ENCODE peak calls at places on chromosomes 2 and 18, in eight cellular contexts. One of them, this sample, is unnamed.

GRCh38 chr2:69985684-69986083 is 24.3 kb upstream of the ASPRV1 start:
- DNase-seq in activated CD8-positive, alpha-beta memory T cell treated with anti-CD3 and anti-CD28 coated beads for 24 hours: no peak
- DNase-seq in mesenchymal stem cell: no peak
- DNase-seq in stimulated activated CD4-positive, alpha-beta T cell treated with anti-CD3 and anti-CD28 coated beads, TNF-alpha, amount 100 ng/mL, for 1 hour: no peak
- DNase-seq in AG09319: no peak
- DNase-seq in AG08395: no peak
- DNase-seq in activated CD4-positive, alpha-beta T cell treated with anti-CD3 and anti-CD28 coated beads, Interleukin-2, amount 50 U/mL, for 4 hours: no peak
- DNase-seq in NCI-H774: no peak
- DNase-seq in this sample: peak

GRCh38 chr2:26840937-26841610 is 6.9 kb upstream of the DPYSL5 start:
- DNase-seq in mesenchymal stem cell: no peak
- DNase-seq in activated CD8-positive, alpha-beta memory T cell treated with anti-CD3 and anti-CD28 coated beads for 24 hours: no peak
- DNase-seq in stimulated activated CD4-positive, alpha-beta T cell treated with anti-CD3 and anti-CD28 coated beads, TNF-alpha, amount 100 ng/mL, for 1 hour: no peak
- DNase-seq in NCI-H774: no peak
- DNase-seq in AG08395: no peak
- DNase-seq in activated CD4-positive, alpha-beta T cell treated with anti-CD3 and anti-CD28 coated beads, Interleukin-2, amount 50 U/mL, for 4 hours: no peak
- DNase-seq in AG09319: no peak
- DNase-seq in this sample: no peak

GRCh38 chr18:42183746-42184145 is 228.7 kb downstream of the PIK3C3 start:
- DNase-seq in AG08395: peak
- DNase-seq in mesenchymal stem cell: peak
- DNase-seq in AG09319: no peak
- DNase-seq in activated CD4-positive, alpha-beta T cell treated with anti-CD3 and anti-CD28 coated beads, Interleukin-2, amount 50 U/mL, for 4 hours: no peak
- DNase-seq in stimulated activated CD4-positive, alpha-beta T cell treated with anti-CD3 and anti-CD28 coated beads, TNF-alpha, amount 100 ng/mL, for 1 hour: no peak
- DNase-seq in NCI-H774: no peak
- DNase-seq in activated CD8-positive, alpha-beta memory T cell treated with anti-CD3 and anti-CD28 coated beads for 24 hours: no peak
- DNase-seq in this sample: peak

GRCh38 chr2:216539791-216540241 is 41.2 kb downstream of the RPL37A start:
- DNase-seq in activated CD8-positive, alpha-beta memory T cell treated with anti-CD3 and anti-CD28 coated beads for 24 hours: no peak
- DNase-seq in NCI-H774: peak
- DNase-seq in stimulated activated CD4-positive, alpha-beta T cell treated with anti-CD3 and anti-CD28 coated beads, TNF-alpha, amount 100 ng/mL, for 1 hour: no peak
- DNase-seq in mesenchymal stem cell: no peak
- DNase-seq in activated CD4-positive, alpha-beta T cell treated with anti-CD3 and anti-CD28 coated beads, Interleukin-2, amount 50 U/mL, for 4 hours: no peak
- DNase-seq in AG08395: no peak
- DNase-seq in AG09319: no peak
- DNase-seq in this sample: no peak

GRCh38 chr2:154233231-154233630 is 361.5 kb downstream of the GALNT13 start:
- DNase-seq in mesenchymal stem cell: no peak
- DNase-seq in stimulated activated CD4-positive, alpha-beta T cell treated with anti-CD3 and anti-CD28 coated beads, TNF-alpha, amount 100 ng/mL, for 1 hour: no peak
- DNase-seq in activated CD8-positive, alpha-beta memory T cell treated with anti-CD3 and anti-CD28 coated beads for 24 hours: no peak
- DNase-seq in NCI-H774: no peak
- DNase-seq in activated CD4-positive, alpha-beta T cell treated with anti-CD3 and anti-CD28 coated beads, Interleukin-2, amount 50 U/mL, for 4 hours: no peak
- DNase-seq in AG08395: no peak
- DNase-seq in AG09319: no peak
- DNase-seq in this sample: no peak

GRCh38 chr2:240997856-240998705 is at the start of gene SNED1:
- DNase-seq in mesenchymal stem cell: peak
- DNase-seq in NCI-H774: peak
- DNase-seq in stimulated activated CD4-positive, alpha-beta T cell treated with anti-CD3 and anti-CD28 coated beads, TNF-alpha, amount 100 ng/mL, for 1 hour: no peak
- DNase-seq in activated CD8-positive, alpha-beta memory T cell treated with anti-CD3 and anti-CD28 coated beads for 24 hours: peak
- DNase-seq in activated CD4-positive, alpha-beta T cell treated with anti-CD3 and anti-CD28 coated beads, Interleukin-2, amount 50 U/mL, for 4 hours: peak
- DNase-seq in AG09319: peak
- DNase-seq in AG08395: peak
- DNase-seq in this sample: peak

GRCh38 chr2:1024981-1025380 is 74.3 kb downstream of the SNTG2 start:
- DNase-seq in activated CD4-positive, alpha-beta T cell treated with anti-CD3 and anti-CD28 coated beads, Interleukin-2, amount 50 U/mL, for 4 hours: no peak
- DNase-seq in stimulated activated CD4-positive, alpha-beta T cell treated with anti-CD3 and anti-CD28 coated beads, TNF-alpha, amount 100 ng/mL, for 1 hour: no peak
- DNase-seq in AG08395: peak
- DNase-seq in AG09319: no peak
- DNase-seq in NCI-H774: no peak
- DNase-seq in activated CD8-positive, alpha-beta memory T cell treated with anti-CD3 and anti-CD28 coated beads for 24 hours: no peak
- DNase-seq in mesenchymal stem cell: no peak
- DNase-seq in this sample: peak

GRCh38 chr18:25503567-25504081 is 151.7 kb upstream of the ZNF521 start:
- DNase-seq in activated CD4-positive, alpha-beta T cell treated with anti-CD3 and anti-CD28 coated beads, Interleukin-2, amount 50 U/mL, for 4 hours: no peak
- DNase-seq in AG08395: peak
- DNase-seq in AG09319: peak
- DNase-seq in activated CD8-positive, alpha-beta memory T cell treated with anti-CD3 and anti-CD28 coated beads for 24 hours: no peak
- DNase-seq in stimulated activated CD4-positive, alpha-beta T cell treated with anti-CD3 and anti-CD28 coated beads, TNF-alpha, amount 100 ng/mL, for 1 hour: no peak
- DNase-seq in mesenchymal stem cell: peak
- DNase-seq in NCI-H774: no peak
- DNase-seq in this sample: peak

GRCh38 chr2:8576525-8577157 is 105.2 kb upstream of the ID2 start:
- DNase-seq in NCI-H774: no peak
- DNase-seq in stimulated activated CD4-positive, alpha-beta T cell treated with anti-CD3 and anti-CD28 coated beads, TNF-alpha, amount 100 ng/mL, for 1 hour: no peak
- DNase-seq in AG09319: no peak
- DNase-seq in mesenchymal stem cell: no peak
- DNase-seq in activated CD8-positive, alpha-beta memory T cell treated with anti-CD3 and anti-CD28 coated beads for 24 hours: peak
- DNase-seq in activated CD4-positive, alpha-beta T cell treated with anti-CD3 and anti-CD28 coated beads, Interleukin-2, amount 50 U/mL, for 4 hours: no peak
- DNase-seq in AG08395: no peak
- DNase-seq in this sample: no peak

GRCh38 chr2:29628078-29628765 is 293.2 kb downstream of the ALK start:
- DNase-seq in AG09319: no peak
- DNase-seq in mesenchymal stem cell: no peak
- DNase-seq in AG08395: no peak
- DNase-seq in NCI-H774: no peak
- DNase-seq in stimulated activated CD4-positive, alpha-beta T cell treated with anti-CD3 and anti-CD28 coated beads, TNF-alpha, amount 100 ng/mL, for 1 hour: no peak
- DNase-seq in activated CD4-positive, alpha-beta T cell treated with anti-CD3 and anti-CD28 coated beads, Interleukin-2, amount 50 U/mL, for 4 hours: no peak
- DNase-seq in activated CD8-positive, alpha-beta memory T cell treated with anti-CD3 and anti-CD28 coated beads for 24 hours: no peak
- DNase-seq in this sample: peak

GRCh38 chr2:222797308-222797707 is 63.5 kb upstream of the ACSL3 start:
- DNase-seq in AG09319: peak
- DNase-seq in stimulated activated CD4-positive, alpha-beta T cell treated with anti-CD3 and anti-CD28 coated beads, TNF-alpha, amount 100 ng/mL, for 1 hour: no peak
- DNase-seq in activated CD8-positive, alpha-beta memory T cell treated with anti-CD3 and anti-CD28 coated beads for 24 hours: no peak
- DNase-seq in AG08395: peak
- DNase-seq in activated CD4-positive, alpha-beta T cell treated with anti-CD3 and anti-CD28 coated beads, Interleukin-2, amount 50 U/mL, for 4 hours: no peak
- DNase-seq in mesenchymal stem cell: peak
- DNase-seq in NCI-H774: no peak
- DNase-seq in this sample: peak

GRCh38 chr2:139122711-139123158 is 342.5 kb upstream of the NXPH2 start:
- DNase-seq in activated CD4-positive, alpha-beta T cell treated with anti-CD3 and anti-CD28 coated beads, Interleukin-2, amount 50 U/mL, for 4 hours: no peak
- DNase-seq in stimulated activated CD4-positive, alpha-beta T cell treated with anti-CD3 and anti-CD28 coated beads, TNF-alpha, amount 100 ng/mL, for 1 hour: no peak
- DNase-seq in activated CD8-positive, alpha-beta memory T cell treated with anti-CD3 and anti-CD28 coated beads for 24 hours: no peak
- DNase-seq in NCI-H774: no peak
- DNase-seq in AG09319: no peak
- DNase-seq in mesenchymal stem cell: peak
- DNase-seq in AG08395: no peak
- DNase-seq in this sample: peak

GRCh38 chr2:70702711-70703395 is 65.1 kb downstream of the ADD2 start:
- DNase-seq in mesenchymal stem cell: no peak
- DNase-seq in AG08395: no peak
- DNase-seq in AG09319: no peak
- DNase-seq in NCI-H774: no peak
- DNase-seq in activated CD4-positive, alpha-beta T cell treated with anti-CD3 and anti-CD28 coated beads, Interleukin-2, amount 50 U/mL, for 4 hours: no peak
- DNase-seq in activated CD8-positive, alpha-beta memory T cell treated with anti-CD3 and anti-CD28 coated beads for 24 hours: peak
- DNase-seq in stimulated activated CD4-positive, alpha-beta T cell treated with anti-CD3 and anti-CD28 coated beads, TNF-alpha, amount 100 ng/mL, for 1 hour: no peak
- DNase-seq in this sample: no peak

GRCh38 chr2:50004667-50005066 is 850.4 kb upstream of the FSHR start:
- DNase-seq in AG09319: no peak
- DNase-seq in stimulated activated CD4-positive, alpha-beta T cell treated with anti-CD3 and anti-CD28 coated beads, TNF-alpha, amount 100 ng/mL, for 1 hour: no peak
- DNase-seq in AG08395: no peak
- DNase-seq in activated CD4-positive, alpha-beta T cell treated with anti-CD3 and anti-CD28 coated beads, Interleukin-2, amount 50 U/mL, for 4 hours: no peak
- DNase-seq in activated CD8-positive, alpha-beta memory T cell treated with anti-CD3 and anti-CD28 coated beads for 24 hours: no peak
- DNase-seq in NCI-H774: no peak
- DNase-seq in mesenchymal stem cell: no peak
- DNase-seq in this sample: no peak

GRCh38 chr2:119674711-119675500 is 4.1 kb upstream of the TMEM177 start:
- DNase-seq in AG08395: no peak
- DNase-seq in NCI-H774: no peak
- DNase-seq in activated CD8-positive, alpha-beta memory T cell treated with anti-CD3 and anti-CD28 coated beads for 24 hours: no peak
- DNase-seq in activated CD4-positive, alpha-beta T cell treated with anti-CD3 and anti-CD28 coated beads, Interleukin-2, amount 50 U/mL, for 4 hours: no peak
- DNase-seq in AG09319: no peak
- DNase-seq in stimulated activated CD4-positive, alpha-beta T cell treated with anti-CD3 and anti-CD28 coated beads, TNF-alpha, amount 100 ng/mL, for 1 hour: no peak
- DNase-seq in mesenchymal stem cell: no peak
- DNase-seq in this sample: no peak

GRCh38 chr2:107313316-107313715 is 427.3 kb upstream of the ST6GAL2 start:
- DNase-seq in stimulated activated CD4-positive, alpha-beta T cell treated with anti-CD3 and anti-CD28 coated beads, TNF-alpha, amount 100 ng/mL, for 1 hour: no peak
- DNase-seq in activated CD4-positive, alpha-beta T cell treated with anti-CD3 and anti-CD28 coated beads, Interleukin-2, amount 50 U/mL, for 4 hours: no peak
- DNase-seq in NCI-H774: no peak
- DNase-seq in AG08395: no peak
- DNase-seq in AG09319: no peak
- DNase-seq in mesenchymal stem cell: no peak
- DNase-seq in activated CD8-positive, alpha-beta memory T cell treated with anti-CD3 and anti-CD28 coated beads for 24 hours: no peak
- DNase-seq in this sample: no peak

GRCh38 chr2:47437287-47437686 is 34.3 kb downstream of the MSH2 start:
- DNase-seq in stimulated activated CD4-positive, alpha-beta T cell treated with anti-CD3 and anti-CD28 coated beads, TNF-alpha, amount 100 ng/mL, for 1 hour: no peak
- DNase-seq in activated CD4-positive, alpha-beta T cell treated with anti-CD3 and anti-CD28 coated beads, Interleukin-2, amount 50 U/mL, for 4 hours: no peak
- DNase-seq in NCI-H774: no peak
- DNase-seq in AG09319: peak
- DNase-seq in activated CD8-positive, alpha-beta memory T cell treated with anti-CD3 and anti-CD28 coated beads for 24 hours: no peak
- DNase-seq in mesenchymal stem cell: peak
- DNase-seq in AG08395: peak
- DNase-seq in this sample: peak

GRCh38 chr2:33577660-33578059 is 21.4 kb downstream of the FAM98A start:
- DNase-seq in AG09319: no peak
- DNase-seq in NCI-H774: no peak
- DNase-seq in AG08395: peak
- DNase-seq in stimulated activated CD4-positive, alpha-beta T cell treated with anti-CD3 and anti-CD28 coated beads, TNF-alpha, amount 100 ng/mL, for 1 hour: no peak
- DNase-seq in mesenchymal stem cell: peak
- DNase-seq in activated CD8-positive, alpha-beta memory T cell treated with anti-CD3 and anti-CD28 coated beads for 24 hours: no peak
- DNase-seq in activated CD4-positive, alpha-beta T cell treated with anti-CD3 and anti-CD28 coated beads, Interleukin-2, amount 50 U/mL, for 4 hours: no peak
- DNase-seq in this sample: peak

GRCh38 chr18:36769172-36769571 is 59.6 kb downstream of the TPGS2 start:
- DNase-seq in NCI-H774: no peak
- DNase-seq in AG09319: no peak
- DNase-seq in stimulated activated CD4-positive, alpha-beta T cell treated with anti-CD3 and anti-CD28 coated beads, TNF-alpha, amount 100 ng/mL, for 1 hour: no peak
- DNase-seq in AG08395: no peak
- DNase-seq in mesenchymal stem cell: no peak
- DNase-seq in activated CD8-positive, alpha-beta memory T cell treated with anti-CD3 and anti-CD28 coated beads for 24 hours: no peak
- DNase-seq in activated CD4-positive, alpha-beta T cell treated with anti-CD3 and anti-CD28 coated beads, Interleukin-2, amount 50 U/mL, for 4 hours: no peak
- DNase-seq in this sample: peak

GRCh38 chr2:128058114-128058513 is 30.3 kb upstream of the SAP130 start:
- DNase-seq in AG08395: no peak
- DNase-seq in activated CD4-positive, alpha-beta T cell treated with anti-CD3 and anti-CD28 coated beads, Interleukin-2, amount 50 U/mL, for 4 hours: no peak
- DNase-seq in stimulated activated CD4-positive, alpha-beta T cell treated with anti-CD3 and anti-CD28 coated beads, TNF-alpha, amount 100 ng/mL, for 1 hour: no peak
- DNase-seq in NCI-H774: no peak
- DNase-seq in activated CD8-positive, alpha-beta memory T cell treated with anti-CD3 and anti-CD28 coated beads for 24 hours: no peak
- DNase-seq in mesenchymal stem cell: no peak
- DNase-seq in AG09319: no peak
- DNase-seq in this sample: no peak

GRCh38 chr2:240932001-240932723 is 26.0 kb downstream of the CROCC2 start:
- DNase-seq in mesenchymal stem cell: no peak
- DNase-seq in NCI-H774: no peak
- DNase-seq in stimulated activated CD4-positive, alpha-beta T cell treated with anti-CD3 and anti-CD28 coated beads, TNF-alpha, amount 100 ng/mL, for 1 hour: no peak
- DNase-seq in activated CD4-positive, alpha-beta T cell treated with anti-CD3 and anti-CD28 coated beads, Interleukin-2, amount 50 U/mL, for 4 hours: no peak
- DNase-seq in AG09319: no peak
- DNase-seq in activated CD8-positive, alpha-beta memory T cell treated with anti-CD3 and anti-CD28 coated beads for 24 hours: peak
- DNase-seq in AG08395: no peak
- DNase-seq in this sample: no peak

GRCh38 chr18:45164551-45164950 is 450.7 kb upstream of the SLC14A2 start:
- DNase-seq in NCI-H774: no peak
- DNase-seq in activated CD4-positive, alpha-beta T cell treated with anti-CD3 and anti-CD28 coated beads, Interleukin-2, amount 50 U/mL, for 4 hours: no peak
- DNase-seq in activated CD8-positive, alpha-beta memory T cell treated with anti-CD3 and anti-CD28 coated beads for 24 hours: no peak
- DNase-seq in AG09319: peak
- DNase-seq in stimulated activated CD4-positive, alpha-beta T cell treated with anti-CD3 and anti-CD28 coated beads, TNF-alpha, amount 100 ng/mL, for 1 hour: no peak
- DNase-seq in mesenchymal stem cell: no peak
- DNase-seq in AG08395: peak
- DNase-seq in this sample: peak

GRCh38 chr2:236993799-236994198 is 91.9 kb upstream of the COPS8 start:
- DNase-seq in NCI-H774: no peak
- DNase-seq in AG08395: no peak
- DNase-seq in activated CD8-positive, alpha-beta memory T cell treated with anti-CD3 and anti-CD28 coated beads for 24 hours: no peak
- DNase-seq in AG09319: no peak
- DNase-seq in mesenchymal stem cell: no peak
- DNase-seq in stimulated activated CD4-positive, alpha-beta T cell treated with anti-CD3 and anti-CD28 coated beads, TNF-alpha, amount 100 ng/mL, for 1 hour: no peak
- DNase-seq in activated CD4-positive, alpha-beta T cell treated with anti-CD3 and anti-CD28 coated beads, Interleukin-2, amount 50 U/mL, for 4 hours: no peak
- DNase-seq in this sample: no peak

GRCh38 chr2:44168684-44169154 is at the start of gene PPM1B:
- DNase-seq in AG09319: no peak
- DNase-seq in mesenchymal stem cell: no peak
- DNase-seq in NCI-H774: no peak
- DNase-seq in activated CD4-positive, alpha-beta T cell treated with anti-CD3 and anti-CD28 coated beads, Interleukin-2, amount 50 U/mL, for 4 hours: peak
- DNase-seq in stimulated activated CD4-positive, alpha-beta T cell treated with anti-CD3 and anti-CD28 coated beads, TNF-alpha, amount 100 ng/mL, for 1 hour: peak
- DNase-seq in activated CD8-positive, alpha-beta memory T cell treated with anti-CD3 and anti-CD28 coated beads for 24 hours: peak
- DNase-seq in AG08395: no peak
- DNase-seq in this sample: no peak

GRCh38 chr2:8132371-8132831 is 549.5 kb upstream of the ID2 start:
- DNase-seq in mesenchymal stem cell: peak
- DNase-seq in stimulated activated CD4-positive, alpha-beta T cell treated with anti-CD3 and anti-CD28 coated beads, TNF-alpha, amount 100 ng/mL, for 1 hour: no peak
- DNase-seq in activated CD4-positive, alpha-beta T cell treated with anti-CD3 and anti-CD28 coated beads, Interleukin-2, amount 50 U/mL, for 4 hours: no peak
- DNase-seq in activated CD8-positive, alpha-beta memory T cell treated with anti-CD3 and anti-CD28 coated beads for 24 hours: no peak
- DNase-seq in NCI-H774: no peak
- DNase-seq in AG08395: peak
- DNase-seq in AG09319: no peak
- DNase-seq in this sample: no peak

GRCh38 chr2:24919100-24919976 is 699 bp downstream of the ADCY3 start:
- DNase-seq in NCI-H774: no peak
- DNase-seq in stimulated activated CD4-positive, alpha-beta T cell treated with anti-CD3 and anti-CD28 coated beads, TNF-alpha, amount 100 ng/mL, for 1 hour: peak
- DNase-seq in activated CD4-positive, alpha-beta T cell treated with anti-CD3 and anti-CD28 coated beads, Interleukin-2, amount 50 U/mL, for 4 hours: peak
- DNase-seq in mesenchymal stem cell: peak
- DNase-seq in activated CD8-positive, alpha-beta memory T cell treated with anti-CD3 and anti-CD28 coated beads for 24 hours: peak
- DNase-seq in AG08395: peak
- DNase-seq in AG09319: no peak
- DNase-seq in this sample: no peak

GRCh38 chr2:159783559-159783958 is 14.4 kb downstream of the CD302 start:
- DNase-seq in mesenchymal stem cell: no peak
- DNase-seq in stimulated activated CD4-positive, alpha-beta T cell treated with anti-CD3 and anti-CD28 coated beads, TNF-alpha, amount 100 ng/mL, for 1 hour: no peak
- DNase-seq in AG09319: no peak
- DNase-seq in activated CD8-positive, alpha-beta memory T cell treated with anti-CD3 and anti-CD28 coated beads for 24 hours: no peak
- DNase-seq in NCI-H774: no peak
- DNase-seq in AG08395: no peak
- DNase-seq in activated CD4-positive, alpha-beta T cell treated with anti-CD3 and anti-CD28 coated beads, Interleukin-2, amount 50 U/mL, for 4 hours: no peak
- DNase-seq in this sample: peak

GRCh38 chr2:143514413-143514812 is 385.2 kb downstream of the ARHGAP15 start:
- DNase-seq in AG08395: peak
- DNase-seq in activated CD4-positive, alpha-beta T cell treated with anti-CD3 and anti-CD28 coated beads, Interleukin-2, amount 50 U/mL, for 4 hours: no peak
- DNase-seq in NCI-H774: no peak
- DNase-seq in AG09319: no peak
- DNase-seq in stimulated activated CD4-positive, alpha-beta T cell treated with anti-CD3 and anti-CD28 coated beads, TNF-alpha, amount 100 ng/mL, for 1 hour: no peak
- DNase-seq in mesenchymal stem cell: no peak
- DNase-seq in activated CD8-positive, alpha-beta memory T cell treated with anti-CD3 and anti-CD28 coated beads for 24 hours: no peak
- DNase-seq in this sample: peak

GRCh38 chr18:48419268-48420022 is 10.3 kb upstream of the ZBTB7C start:
- DNase-seq in stimulated activated CD4-positive, alpha-beta T cell treated with anti-CD3 and anti-CD28 coated beads, TNF-alpha, amount 100 ng/mL, for 1 hour: no peak
- DNase-seq in activated CD8-positive, alpha-beta memory T cell treated with anti-CD3 and anti-CD28 coated beads for 24 hours: no peak
- DNase-seq in mesenchymal stem cell: no peak
- DNase-seq in AG08395: no peak
- DNase-seq in activated CD4-positive, alpha-beta T cell treated with anti-CD3 and anti-CD28 coated beads, Interleukin-2, amount 50 U/mL, for 4 hours: no peak
- DNase-seq in AG09319: no peak
- DNase-seq in NCI-H774: no peak
- DNase-seq in this sample: no peak

This sample was measured in cardiac fibroblast.